ENCODE peak calls at places on chromosomes 7 and 10, in eight cellular contexts. One of them, this sample, is unnamed. For H3K9me3, the result is how much of the 10 kb centered on the place peaks cover.

GRCh38 chr7:3042861-3043489 is 692 bp downstream of the CARD11 start:
- DNase-seq in upper lobe of right lung: peak
- DNase-seq in left ventricle myocardium inferior: no peak
- DNase-seq in Peyer's patch: peak
- DNase-seq in fibroblast of lung: no peak
- DNase-seq in heart left ventricle: no peak
- DNase-seq in IMR-90: no peak
- DNase-seq in psoas muscle: no peak
- DNase-seq in this sample: no peak

GRCh38 chr7:116952640-116953371 is 495 bp upstream of the ST7 start:
- DNase-seq in left ventricle myocardium inferior: peak
- DNase-seq in psoas muscle: peak
- DNase-seq in IMR-90: peak
- DNase-seq in heart left ventricle: peak
- DNase-seq in Peyer's patch: peak
- DNase-seq in upper lobe of right lung: peak
- DNase-seq in fibroblast of lung: peak
- DNase-seq in this sample: peak

GRCh38 chr7:87498893-87499292 is 23.4 kb upstream of the ABCB4 start:
- DNase-seq in fibroblast of lung: no peak
- DNase-seq in left ventricle myocardium inferior: no peak
- DNase-seq in psoas muscle: no peak
- DNase-seq in upper lobe of right lung: no peak
- DNase-seq in IMR-90: no peak
- DNase-seq in heart left ventricle: no peak
- DNase-seq in Peyer's patch: peak
- DNase-seq in this sample: no peak

GRCh38 chr7:151007469-151007898 is 16.7 kb downstream of the NOS3 start:
- DNase-seq in Peyer's patch: no peak
- DNase-seq in heart left ventricle: no peak
- DNase-seq in fibroblast of lung: no peak
- DNase-seq in IMR-90: no peak
- DNase-seq in left ventricle myocardium inferior: no peak
- DNase-seq in psoas muscle: no peak
- DNase-seq in upper lobe of right lung: no peak
- DNase-seq in this sample: no peak

GRCh38 chr7:39948375-39948774 is 1.7 kb upstream of the CDK13 start:
- DNase-seq in psoas muscle: no peak
- DNase-seq in upper lobe of right lung: no peak
- DNase-seq in heart left ventricle: no peak
- DNase-seq in left ventricle myocardium inferior: no peak
- DNase-seq in fibroblast of lung: peak
- DNase-seq in IMR-90: no peak
- DNase-seq in Peyer's patch: no peak
- DNase-seq in this sample: no peak

GRCh38 chr7:52540041-52540440 is 495.4 kb upstream of the POM121L12 start:
- DNase-seq in IMR-90: no peak
- DNase-seq in psoas muscle: no peak
- DNase-seq in fibroblast of lung: peak
- DNase-seq in left ventricle myocardium inferior: no peak
- DNase-seq in heart left ventricle: no peak
- DNase-seq in upper lobe of right lung: no peak
- DNase-seq in Peyer's patch: no peak
- DNase-seq in this sample: no peak

GRCh38 chr7:32648408-32649156 is 153.3 kb downstream of the AVL9 start:
- DNase-seq in psoas muscle: no peak
- DNase-seq in IMR-90: no peak
- DNase-seq in fibroblast of lung: no peak
- DNase-seq in heart left ventricle: no peak
- DNase-seq in upper lobe of right lung: no peak
- DNase-seq in left ventricle myocardium inferior: no peak
- DNase-seq in Peyer's patch: no peak
- DNase-seq in this sample: no peak

GRCh38 chr10:61623101-61623500 is 39.6 kb upstream of the CABCOCO1 start:
- DNase-seq in psoas muscle: no peak
- DNase-seq in upper lobe of right lung: no peak
- DNase-seq in left ventricle myocardium inferior: no peak
- DNase-seq in Peyer's patch: no peak
- DNase-seq in IMR-90: no peak
- DNase-seq in fibroblast of lung: peak
- DNase-seq in heart left ventricle: no peak
- DNase-seq in this sample: no peak

GRCh38 chr10:77643795-77644468 is 6.3 kb upstream of the KCNMA1 start:
- DNase-seq in upper lobe of right lung: no peak
- DNase-seq in Peyer's patch: peak
- DNase-seq in IMR-90: peak
- DNase-seq in psoas muscle: no peak
- DNase-seq in left ventricle myocardium inferior: no peak
- DNase-seq in heart left ventricle: no peak
- DNase-seq in fibroblast of lung: peak
- DNase-seq in this sample: no peak

GRCh38 chr7:103637726-103638125 is 191.7 kb upstream of the SLC26A5 start:
- DNase-seq in upper lobe of right lung: no peak
- DNase-seq in left ventricle myocardium inferior: no peak
- DNase-seq in psoas muscle: no peak
- DNase-seq in fibroblast of lung: peak
- DNase-seq in IMR-90: peak
- DNase-seq in Peyer's patch: no peak
- DNase-seq in heart left ventricle: no peak
- DNase-seq in this sample: no peak

GRCh38 chr7:138554674-138555073 is 94.6 kb downstream of the TRIM24 start:
- DNase-seq in heart left ventricle: no peak
- DNase-seq in psoas muscle: no peak
- DNase-seq in IMR-90: no peak
- DNase-seq in upper lobe of right lung: no peak
- DNase-seq in left ventricle myocardium inferior: no peak
- DNase-seq in fibroblast of lung: no peak
- DNase-seq in Peyer's patch: no peak
- DNase-seq in this sample: no peak
- H3K9me3 ChIP-seq in heart left ventricle: under half
- H3K9me3 ChIP-seq in psoas muscle: under half
- H3K9me3 ChIP-seq in IMR-90: under half
- H3K9me3 ChIP-seq in upper lobe of right lung: under half
- H3K9me3 ChIP-seq in left ventricle myocardium inferior: under half
- H3K9me3 ChIP-seq in fibroblast of lung: under half
- H3K9me3 ChIP-seq in Peyer's patch: under half
- H3K9me3 ChIP-seq in this sample: under half

GRCh38 chr7:34157137-34157536 is 251.8 kb downstream of the BMPER start:
- DNase-seq in left ventricle myocardium inferior: no peak
- DNase-seq in psoas muscle: peak
- DNase-seq in upper lobe of right lung: no peak
- DNase-seq in heart left ventricle: no peak
- DNase-seq in IMR-90: no peak
- DNase-seq in Peyer's patch: no peak
- DNase-seq in fibroblast of lung: no peak
- DNase-seq in this sample: no peak

GRCh38 chr7:34158311-34158710 is 253.0 kb downstream of the BMPER start:
- DNase-seq in psoas muscle: peak
- DNase-seq in fibroblast of lung: no peak
- DNase-seq in Peyer's patch: no peak
- DNase-seq in heart left ventricle: peak
- DNase-seq in left ventricle myocardium inferior: peak
- DNase-seq in IMR-90: peak
- DNase-seq in upper lobe of right lung: no peak
- DNase-seq in this sample: peak

GRCh38 chr7:34160261-34160752 is 255.0 kb downstream of the BMPER start:
- DNase-seq in Peyer's patch: no peak
- DNase-seq in IMR-90: peak
- DNase-seq in fibroblast of lung: peak
- DNase-seq in psoas muscle: peak
- DNase-seq in left ventricle myocardium inferior: no peak
- DNase-seq in heart left ventricle: no peak
- DNase-seq in upper lobe of right lung: no peak
- DNase-seq in this sample: no peak

GRCh38 chr7:34156336-34156735 is 251.0 kb downstream of the BMPER start:
- DNase-seq in psoas muscle: no peak
- DNase-seq in left ventricle myocardium inferior: no peak
- DNase-seq in fibroblast of lung: peak
- DNase-seq in heart left ventricle: no peak
- DNase-seq in upper lobe of right lung: no peak
- DNase-seq in Peyer's patch: no peak
- DNase-seq in IMR-90: peak
- DNase-seq in this sample: no peak

GRCh38 chr7:34158754-34159153 is 253.4 kb downstream of the BMPER start:
- DNase-seq in IMR-90: peak
- DNase-seq in Peyer's patch: no peak
- DNase-seq in upper lobe of right lung: no peak
- DNase-seq in heart left ventricle: no peak
- DNase-seq in psoas muscle: peak
- DNase-seq in left ventricle myocardium inferior: no peak
- DNase-seq in fibroblast of lung: no peak
- DNase-seq in this sample: no peak
- TF ChIP-seq CTCF in IMR-90: peak
- TF ChIP-seq CTCF in Peyer's patch: no peak
- TF ChIP-seq CTCF in upper lobe of right lung: no peak
- TF ChIP-seq CTCF in heart left ventricle: no peak
- TF ChIP-seq CTCF in psoas muscle: peak
- TF ChIP-seq CTCF in left ventricle myocardium inferior: no peak
- TF ChIP-seq CTCF in fibroblast of lung: no peak
- TF ChIP-seq CTCF in this sample: no peak

GRCh38 chr10:126964190-126964589 is 59.0 kb downstream of the DOCK1 start:
- DNase-seq in left ventricle myocardium inferior: no peak
- DNase-seq in psoas muscle: no peak
- DNase-seq in IMR-90: no peak
- DNase-seq in fibroblast of lung: no peak
- DNase-seq in Peyer's patch: no peak
- DNase-seq in upper lobe of right lung: no peak
- DNase-seq in heart left ventricle: no peak
- DNase-seq in this sample: no peak

GRCh38 chr10:126966938-126967337 is 61.7 kb downstream of the DOCK1 start:
- DNase-seq in left ventricle myocardium inferior: no peak
- DNase-seq in fibroblast of lung: no peak
- DNase-seq in IMR-90: no peak
- DNase-seq in Peyer's patch: no peak
- DNase-seq in upper lobe of right lung: no peak
- DNase-seq in heart left ventricle: no peak
- DNase-seq in psoas muscle: no peak
- DNase-seq in this sample: no peak

GRCh38 chr10:126972622-126973414 is 67.6 kb downstream of the DOCK1 start:
- DNase-seq in left ventricle myocardium inferior: no peak
- DNase-seq in heart left ventricle: no peak
- DNase-seq in upper lobe of right lung: no peak
- DNase-seq in Peyer's patch: no peak
- DNase-seq in fibroblast of lung: peak
- DNase-seq in psoas muscle: no peak
- DNase-seq in IMR-90: peak
- DNase-seq in this sample: no peak

GRCh38 chr10:126975221-126975620 is 70.0 kb downstream of the DOCK1 start:
- DNase-seq in Peyer's patch: no peak
- DNase-seq in fibroblast of lung: no peak
- DNase-seq in IMR-90: no peak
- DNase-seq in psoas muscle: no peak
- DNase-seq in heart left ventricle: no peak
- DNase-seq in left ventricle myocardium inferior: no peak
- DNase-seq in upper lobe of right lung: no peak
- DNase-seq in this sample: no peak

GRCh38 chr10:126969310-126969709 is 64.1 kb downstream of the DOCK1 start:
- DNase-seq in IMR-90: no peak
- DNase-seq in left ventricle myocardium inferior: no peak
- DNase-seq in Peyer's patch: peak
- DNase-seq in fibroblast of lung: no peak
- DNase-seq in upper lobe of right lung: no peak
- DNase-seq in psoas muscle: no peak
- DNase-seq in heart left ventricle: no peak
- DNase-seq in this sample: no peak
- H3K9me3 ChIP-seq in IMR-90: under half
- H3K9me3 ChIP-seq in left ventricle myocardium inferior: under half
- H3K9me3 ChIP-seq in Peyer's patch: under half
- H3K9me3 ChIP-seq in fibroblast of lung: under half
- H3K9me3 ChIP-seq in upper lobe of right lung: under half
- H3K9me3 ChIP-seq in psoas muscle: under half
- H3K9me3 ChIP-seq in heart left ventricle: under half
- H3K9me3 ChIP-seq in this sample: under half

GRCh38 chr10:132412316-132413192 is 15.6 kb downstream of the PWWP2B start:
- DNase-seq in left ventricle myocardium inferior: no peak
- DNase-seq in upper lobe of right lung: peak
- DNase-seq in heart left ventricle: no peak
- DNase-seq in fibroblast of lung: no peak
- DNase-seq in psoas muscle: peak
- DNase-seq in Peyer's patch: no peak
- DNase-seq in IMR-90: no peak
- DNase-seq in this sample: no peak

GRCh38 chr10:132415255-132415654 is 18.3 kb downstream of the PWWP2B start:
- DNase-seq in IMR-90: no peak
- DNase-seq in fibroblast of lung: no peak
- DNase-seq in psoas muscle: no peak
- DNase-seq in upper lobe of right lung: no peak
- DNase-seq in left ventricle myocardium inferior: no peak
- DNase-seq in heart left ventricle: no peak
- DNase-seq in Peyer's patch: no peak
- DNase-seq in this sample: no peak

GRCh38 chr10:132411561-132412253 is 14.7 kb downstream of the PWWP2B start:
- DNase-seq in upper lobe of right lung: peak
- DNase-seq in heart left ventricle: no peak
- DNase-seq in fibroblast of lung: peak
- DNase-seq in IMR-90: peak
- DNase-seq in Peyer's patch: no peak
- DNase-seq in left ventricle myocardium inferior: no peak
- DNase-seq in psoas muscle: no peak
- DNase-seq in this sample: no peak

GRCh38 chr10:132414402-132415016 is 17.5 kb downstream of the PWWP2B start:
- DNase-seq in Peyer's patch: no peak
- DNase-seq in upper lobe of right lung: no peak
- DNase-seq in IMR-90: no peak
- DNase-seq in fibroblast of lung: no peak
- DNase-seq in psoas muscle: no peak
- DNase-seq in left ventricle myocardium inferior: no peak
- DNase-seq in heart left ventricle: no peak
- DNase-seq in this sample: no peak

GRCh38 chr10:132413226-132414205 is 16.5 kb downstream of the PWWP2B start:
- DNase-seq in IMR-90: no peak
- DNase-seq in heart left ventricle: no peak
- DNase-seq in psoas muscle: no peak
- DNase-seq in left ventricle myocardium inferior: no peak
- DNase-seq in Peyer's patch: no peak
- DNase-seq in fibroblast of lung: no peak
- DNase-seq in upper lobe of right lung: peak
- DNase-seq in this sample: no peak
- TF ChIP-seq CTCF in IMR-90: no peak
- TF ChIP-seq CTCF in heart left ventricle: no peak
- TF ChIP-seq CTCF in psoas muscle: no peak
- TF ChIP-seq CTCF in left ventricle myocardium inferior: no peak
- TF ChIP-seq CTCF in Peyer's patch: no peak
- TF ChIP-seq CTCF in fibroblast of lung: no peak
- TF ChIP-seq CTCF in upper lobe of right lung: no peak
- TF ChIP-seq CTCF in this sample: no peak

DNA sequence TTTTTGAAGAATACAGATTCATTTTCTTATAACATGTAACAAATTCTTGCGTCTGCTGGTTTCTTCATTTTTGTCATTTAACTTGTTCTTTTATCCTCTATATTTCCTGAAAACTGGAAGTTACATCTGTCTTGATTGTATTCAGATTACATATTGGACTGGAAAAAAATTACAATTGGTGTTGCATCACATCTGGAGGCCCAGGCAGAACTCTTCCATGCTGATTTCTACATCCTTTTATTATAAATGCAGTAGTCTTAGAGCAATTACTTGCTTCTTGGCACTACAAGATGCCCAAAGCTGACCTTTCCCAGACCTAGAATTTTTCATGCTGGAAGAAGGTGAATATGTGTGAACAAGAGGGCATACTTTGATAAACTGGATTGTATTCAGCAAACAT is 460.9 kb upstream of the CNTNAP2 start:
- DNase-seq in Peyer's patch: no peak
- DNase-seq in fibroblast of lung: no peak
- DNase-seq in IMR-90: no peak
- DNase-seq in heart left ventricle: no peak
- DNase-seq in left ventricle myocardium inferior: no peak
- DNase-seq in upper lobe of right lung: no peak
- DNase-seq in psoas muscle: no peak
- DNase-seq in this sample: no peak
- H3K9me3 ChIP-seq in Peyer's patch: under half
- H3K9me3 ChIP-seq in fibroblast of lung: under half
- H3K9me3 ChIP-seq in IMR-90: under half
- H3K9me3 ChIP-seq in heart left ventricle: under half
- H3K9me3 ChIP-seq in left ventricle myocardium inferior: under half
- H3K9me3 ChIP-seq in upper lobe of right lung: under half
- H3K9me3 ChIP-seq in psoas muscle: under half
- H3K9me3 ChIP-seq in this sample: under half

This sample was measured in sigmoid colon.